ENCODE peak calls at places on chromosomes 16 and 17, in ten cellular contexts. X is ascending aorta; C is upper lobe of right lung; I is A549; G is adrenal gland; U is right atrium auricular region; S is foreskin keratinocyte; B is CD4-positive, CD25-positive, alpha-beta regulatory T cell; K is neuronal stem cell; W is K562. F is an unnamed sample.
A peak's percentile ranks its signal among the peaks of the same experiment; 100 is the strongest.

GRCh38 chr17:37327341-37328090 is 48.3 kb upstream of the C17orf78 start:
- DNase-seq in X (no peak), C (no peak), I (no peak), G (no peak), U (no peak), S (no peak), B (no peak), K (no peak), W (no peak), F (peak; percentile 15)

GRCh38 chr17:16944334-16945140 is 27.4 kb downstream of the TNFRSF13B start:
- DNase-seq in X (no peak), C (no peak), I (no peak), G (peak; percentile 21), U (peak; percentile 46), S (no peak), B (no peak), K (no peak), W (no peak), F (no peak)

GRCh38 chr16:2027024-2028010 is 615 bp downstream of the NHERF2 start:
- DNase-seq in X (no peak), C (peak; percentile 70), I (no peak), G (no peak), U (no peak), S (no peak), B (no peak), K (no peak), W (peak; percentile 71), F (peak; percentile 57)

GRCh38 chr17:30831257-30831656 is 509 bp upstream of the ATAD5 start:
- DNase-seq in X (no peak), C (no peak), I (peak; percentile 45), G (no peak), U (no peak), S (no peak), B (no peak), K (no peak), W (no peak), F (peak; percentile 23)

GRCh38 chr16:89010210-89010925 is 33.4 kb upstream of the CBFA2T3 start:
- DNase-seq in X (no peak), C (peak; percentile 53), I (no peak), G (no peak), U (no peak), S (no peak), B (no peak), K (no peak), W (no peak), F (no peak)

GRCh38 chr17:41521574-41522261 is 3.0 kb upstream of the KRT15 start:
- DNase-seq in X (no peak), C (peak; percentile 90), I (peak; percentile 76), G (no peak), U (no peak), S (peak; percentile 80), B (no peak), K (no peak), W (peak; percentile 42), F (no peak)

GRCh38 chr17:72373910-72374741 is 253.3 kb downstream of the SOX9 start:
- DNase-seq in X (no peak), C (no peak), I (no peak), G (no peak), U (no peak), S (no peak), B (no peak), K (no peak), W (no peak), F (no peak)

GRCh38 chr17:9658593-9659211 is 13.4 kb downstream of the USP43 start:
- DNase-seq in X (no peak), C (no peak), I (no peak), G (no peak), U (no peak), S (no peak), B (no peak), K (no peak), W (no peak), F (no peak)

GRCh38 chr17:29567362-29568330 is 809 bp upstream of the ABHD15 start:
- DNase-seq in X (peak; percentile 84), C (peak; percentile 90), I (peak; percentile 90), G (peak; percentile 74), U (peak; percentile 65), S (peak; percentile 32), B (peak; percentile 66), K (peak; percentile 64), W (peak; percentile 80), F (peak; percentile 63)

GRCh38 chr17:40791808-40792436 is 7.8 kb downstream of the KRT28 start:
- DNase-seq in X (no peak), C (no peak), I (peak; percentile 45), G (no peak), U (no peak), S (no peak), B (no peak), K (peak; percentile 29), W (no peak), F (peak; percentile 59)

DNA sequence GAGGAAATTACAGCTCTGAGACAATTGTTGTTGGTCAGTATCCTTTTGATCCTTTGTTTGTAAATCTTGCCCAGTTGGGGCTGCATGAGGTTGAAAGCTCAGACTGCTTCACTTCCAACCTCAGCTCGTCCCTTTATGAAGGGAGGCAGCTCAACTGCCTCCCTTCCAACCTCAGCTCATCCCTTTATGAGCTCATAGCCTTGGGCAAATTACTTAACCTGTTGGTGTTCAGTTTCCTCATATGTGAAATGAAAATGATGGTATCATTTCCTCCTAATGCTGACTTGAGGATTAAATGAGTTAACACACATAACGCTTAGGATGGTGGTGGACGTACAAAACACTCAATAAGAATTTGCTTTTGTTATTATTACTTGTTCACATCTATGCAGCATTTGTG is 265.1 kb downstream of the CDH13 start:
- DNase-seq in X (no peak), C (no peak), I (no peak), G (no peak), U (no peak), S (no peak), B (no peak), K (no peak), W (no peak), F (no peak)
- H3K4me1 ChIP-seq in X (peaks cover 34% of the 10 kb centered on the region), C (no peaks in the 10 kb centered on the region), I (no peaks in the 10 kb centered on the region), G (no peaks in the 10 kb centered on the region), U (no peaks in the 10 kb centered on the region), S (peaks cover 8% of the 10 kb centered on the region), B (no peaks in the 10 kb centered on the region), K (peaks cover 6% of the 10 kb centered on the region), W (no peaks in the 10 kb centered on the region), F (no peaks in the 10 kb centered on the region)

GRCh38 chr16:75251280-75252048 is at the start of gene BCAR1:
- DNase-seq in X (peak; percentile 95), C (peak; percentile 96), I (peak; percentile 87), G (peak; percentile 93), U (peak; percentile 86), S (peak; percentile 35), B (no peak), K (peak; percentile 89), W (peak; percentile 96), F (peak; percentile 91)
- H3K4me1 ChIP-seq in X (peaks cover 81% of the 10 kb centered on the region), C (peaks cover 87% of the 10 kb centered on the region), I (peaks cover 83% of the 10 kb centered on the region), G (peaks cover 47% of the 10 kb centered on the region), U (no peaks in the 10 kb centered on the region), S (peaks cover 12% of the 10 kb centered on the region), B (peaks cover 16% of the 10 kb centered on the region), K (peaks cover 73% of the 10 kb centered on the region), W (peaks cover 75% of the 10 kb centered on the region), F (peaks cover 8% of the 10 kb centered on the region)

DNA sequence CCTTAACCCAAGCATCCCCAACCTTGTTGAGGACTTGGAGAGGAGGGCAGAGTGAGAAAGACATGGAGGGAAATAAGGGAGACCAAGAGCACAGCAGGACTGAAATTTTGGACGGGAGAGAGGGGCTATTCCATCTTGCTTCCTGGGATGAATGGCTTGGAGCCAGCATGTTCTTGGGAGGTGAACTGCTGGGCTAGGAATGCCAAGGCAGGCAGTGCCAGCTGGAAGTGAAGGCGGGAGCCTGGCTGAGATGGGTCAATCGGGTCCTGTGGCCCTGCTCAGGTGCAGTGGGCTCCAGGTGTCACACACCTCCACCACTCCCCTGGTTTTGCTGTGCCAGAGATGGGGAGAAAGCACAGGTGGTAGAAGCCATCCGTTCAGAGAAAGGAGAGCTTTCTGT is 25.5 kb downstream of the WNT9B start:
- DNase-seq in X (no peak), C (no peak), I (no peak), G (no peak), U (no peak), S (no peak), B (no peak), K (no peak), W (no peak), F (no peak)
- H3K4me1 ChIP-seq in X (no peaks in the 10 kb centered on the region), C (peaks cover 13% of the 10 kb centered on the region), I (no peaks in the 10 kb centered on the region), G (no peaks in the 10 kb centered on the region), U (no peaks in the 10 kb centered on the region), S (no peaks in the 10 kb centered on the region), B (no peaks in the 10 kb centered on the region), K (no peaks in the 10 kb centered on the region), W (peaks cover 11% of the 10 kb centered on the region), F (no peaks in the 10 kb centered on the region)

GRCh38 chr16:85531516-85531915 is 81.6 kb upstream of the GSE1 start:
- DNase-seq in X (no peak), C (no peak), I (no peak), G (peak; percentile 70), U (no peak), S (no peak), B (no peak), K (no peak), W (no peak), F (no peak)

GRCh38 chr16:85527767-85528297 is 85.3 kb upstream of the GSE1 start:
- DNase-seq in X (no peak), C (no peak), I (no peak), G (no peak), U (no peak), S (no peak), B (no peak), K (no peak), W (no peak), F (no peak)

GRCh38 chr16:85528528-85529387 is 84.4 kb upstream of the GSE1 start:
- DNase-seq in X (no peak), C (no peak), I (peak; percentile 60), G (no peak), U (no peak), S (no peak), B (no peak), K (no peak), W (peak; percentile 83), F (no peak)

GRCh38 chr16:85530370-85530739 is 82.8 kb upstream of the GSE1 start:
- DNase-seq in X (no peak), C (no peak), I (no peak), G (no peak), U (no peak), S (no peak), B (no peak), K (no peak), W (no peak), F (no peak)

GRCh38 chr16:85529489-85530369 is 83.4 kb upstream of the GSE1 start:
- DNase-seq in X (no peak), C (no peak), I (no peak), G (no peak), U (no peak), S (no peak), B (no peak), K (no peak), W (no peak), F (no peak)
- H3K4me1 ChIP-seq in X (peaks cover 9% of the 10 kb centered on the region), C (peaks cover 10% of the 10 kb centered on the region), I (peaks cover 11% of the 10 kb centered on the region), G (no peaks in the 10 kb centered on the region), U (no peaks in the 10 kb centered on the region), S (peaks cover 7% of the 10 kb centered on the region), B (no peaks in the 10 kb centered on the region), K (peaks cover 15% of the 10 kb centered on the region), W (peaks cover 84% of the 10 kb centered on the region), F (no peaks in the 10 kb centered on the region)

GRCh38 chr17:45131616-45132301 is 556 bp downstream of the PLCD3 start:
- DNase-seq in X (peak; percentile 69), C (peak; percentile 80), I (no peak), G (no peak), U (no peak), S (no peak), B (peak; percentile 33), K (peak; percentile 76), W (peak; percentile 70), F (peak; percentile 32)
- H3K4me1 ChIP-seq in X (peaks cover 48% of the 10 kb centered on the region), C (peaks cover 47% of the 10 kb centered on the region), I (peaks cover 57% of the 10 kb centered on the region), G (peaks cover 47% of the 10 kb centered on the region), U (no peaks in the 10 kb centered on the region), S (peaks cover 25% of the 10 kb centered on the region), B (peaks cover 21% of the 10 kb centered on the region), K (peaks cover 41% of the 10 kb centered on the region), W (peaks cover 62% of the 10 kb centered on the region), F (peaks cover 22% of the 10 kb centered on the region)

GRCh38 chr17:38598536-38598935 is 7.2 kb downstream of the SRCIN1 start:
- DNase-seq in X (no peak), C (no peak), I (peak; percentile 86), G (no peak), U (no peak), S (peak; percentile 61), B (no peak), K (peak; percentile 87), W (peak; percentile 90), F (peak; percentile 88)
- H3K4me1 ChIP-seq in X (peaks cover 8% of the 10 kb centered on the region), C (no peaks in the 10 kb centered on the region), I (peaks cover 11% of the 10 kb centered on the region), G (no peaks in the 10 kb centered on the region), U (no peaks in the 10 kb centered on the region), S (no peaks in the 10 kb centered on the region), B (no peaks in the 10 kb centered on the region), K (peaks cover 38% of the 10 kb centered on the region), W (peaks cover 33% of the 10 kb centered on the region), F (peaks cover 14% of the 10 kb centered on the region)

F was measured in HAP-1.